ENCODE peak calls at places on chromosomes 7 and 10, in eight cellular contexts. One of them, this sample, is unnamed.

GRCh38 chr10:71512794-71513379 is 116.2 kb downstream of the CDH23 start:
- DNase-seq in foreskin fibroblast: no peak
- DNase-seq in brain microvascular endothelial cell: peak; percentile 6
- DNase-seq in heart left ventricle: no peak
- DNase-seq in GM06990: no peak
- DNase-seq in WERI-Rb-1: no peak
- DNase-seq in fibroblast of lung: peak; percentile 34
- DNase-seq in GM12865: no peak
- DNase-seq in this sample: peak; percentile 88

GRCh38 chr7:84088669-84089278 is 105.8 kb downstream of the SEMA3A start:
- DNase-seq in fibroblast of lung: peak; percentile 43
- DNase-seq in foreskin fibroblast: no peak
- DNase-seq in WERI-Rb-1: no peak
- DNase-seq in GM06990: no peak
- DNase-seq in heart left ventricle: no peak
- DNase-seq in GM12865: no peak
- DNase-seq in brain microvascular endothelial cell: no peak
- DNase-seq in this sample: no peak

GRCh38 chr10:22816298-22816653 is 101.9 kb upstream of the PIP4K2A start:
- DNase-seq in GM12865: peak; percentile 33
- DNase-seq in brain microvascular endothelial cell: peak; percentile 86
- DNase-seq in heart left ventricle: no peak
- DNase-seq in WERI-Rb-1: no peak
- DNase-seq in foreskin fibroblast: peak; percentile 93
- DNase-seq in fibroblast of lung: peak; percentile 95
- DNase-seq in GM06990: no peak
- DNase-seq in this sample: peak; percentile 64

GRCh38 chr7:117912421-117912820 is 39.2 kb upstream of the CTTNBP2 start:
- DNase-seq in foreskin fibroblast: no peak
- DNase-seq in heart left ventricle: no peak
- DNase-seq in GM12865: no peak
- DNase-seq in GM06990: no peak
- DNase-seq in fibroblast of lung: no peak
- DNase-seq in WERI-Rb-1: no peak
- DNase-seq in brain microvascular endothelial cell: no peak
- DNase-seq in this sample: no peak

GRCh38 chr10:78343266-78343665 is 309.6 kb downstream of the RPS24 start:
- DNase-seq in brain microvascular endothelial cell: no peak
- DNase-seq in fibroblast of lung: no peak
- DNase-seq in GM12865: no peak
- DNase-seq in WERI-Rb-1: peak; percentile 71
- DNase-seq in heart left ventricle: no peak
- DNase-seq in foreskin fibroblast: no peak
- DNase-seq in GM06990: no peak
- DNase-seq in this sample: no peak

GRCh38 chr10:125795111-125795510 is 19.5 kb upstream of the MMP21 start:
- DNase-seq in heart left ventricle: peak; percentile 77
- DNase-seq in GM06990: no peak
- DNase-seq in GM12865: no peak
- DNase-seq in fibroblast of lung: no peak
- DNase-seq in WERI-Rb-1: no peak
- DNase-seq in brain microvascular endothelial cell: no peak
- DNase-seq in foreskin fibroblast: no peak
- DNase-seq in this sample: no peak

GRCh38 chr10:69451209-69451783 is at the start of gene TSPAN15:
- DNase-seq in GM06990: peak; percentile 83
- DNase-seq in heart left ventricle: peak; percentile 94
- DNase-seq in foreskin fibroblast: peak; percentile 74
- DNase-seq in fibroblast of lung: peak; percentile 72
- DNase-seq in brain microvascular endothelial cell: peak; percentile 70
- DNase-seq in WERI-Rb-1: peak; percentile 94
- DNase-seq in GM12865: peak; percentile 90
- DNase-seq in this sample: peak; percentile 97

GRCh38 chr7:106284516-106285050 is at the start of gene NAMPT:
- DNase-seq in GM12865: peak; percentile 54
- DNase-seq in WERI-Rb-1: peak; percentile 66
- DNase-seq in heart left ventricle: peak; percentile 53
- DNase-seq in GM06990: no peak
- DNase-seq in fibroblast of lung: peak; percentile 17
- DNase-seq in brain microvascular endothelial cell: no peak
- DNase-seq in foreskin fibroblast: peak; percentile 59
- DNase-seq in this sample: no peak

GRCh38 chr7:129698516-129699418 is 87.2 kb downstream of the NRF1 start:
- DNase-seq in GM06990: no peak
- DNase-seq in WERI-Rb-1: no peak
- DNase-seq in foreskin fibroblast: no peak
- DNase-seq in fibroblast of lung: no peak
- DNase-seq in heart left ventricle: no peak
- DNase-seq in brain microvascular endothelial cell: no peak
- DNase-seq in GM12865: no peak
- DNase-seq in this sample: no peak

GRCh38 chr7:6385110-6385792 is 62.5 kb downstream of the DAGLB start:
- DNase-seq in heart left ventricle: no peak
- DNase-seq in GM12865: no peak
- DNase-seq in foreskin fibroblast: peak; percentile 89
- DNase-seq in fibroblast of lung: peak; percentile 97
- DNase-seq in WERI-Rb-1: no peak
- DNase-seq in brain microvascular endothelial cell: peak; percentile 72
- DNase-seq in GM06990: no peak
- DNase-seq in this sample: peak; percentile 71

GRCh38 chr10:63105811-63106755 is 27.0 kb upstream of the NRBF2 start:
- DNase-seq in GM12865: no peak
- DNase-seq in foreskin fibroblast: peak; percentile 60
- DNase-seq in brain microvascular endothelial cell: peak; percentile 79
- DNase-seq in WERI-Rb-1: no peak
- DNase-seq in heart left ventricle: peak; percentile 54
- DNase-seq in fibroblast of lung: peak; percentile 88
- DNase-seq in GM06990: no peak
- DNase-seq in this sample: no peak

GRCh38 chr10:126252884-126253612 is 135.2 kb downstream of the ADAM12 start:
- DNase-seq in GM12865: no peak
- DNase-seq in heart left ventricle: no peak
- DNase-seq in fibroblast of lung: peak; percentile 100
- DNase-seq in brain microvascular endothelial cell: peak; percentile 97
- DNase-seq in WERI-Rb-1: peak; percentile 48
- DNase-seq in foreskin fibroblast: peak; percentile 98
- DNase-seq in GM06990: no peak
- DNase-seq in this sample: peak; percentile 42

GRCh38 chr10:44261296-44261695 is 123.6 kb downstream of the CXCL12 start:
- DNase-seq in GM12865: no peak
- DNase-seq in foreskin fibroblast: peak; percentile 11
- DNase-seq in heart left ventricle: peak; percentile 79
- DNase-seq in brain microvascular endothelial cell: no peak
- DNase-seq in WERI-Rb-1: no peak
- DNase-seq in fibroblast of lung: no peak
- DNase-seq in GM06990: no peak
- DNase-seq in this sample: no peak

GRCh38 chr7:84013616-84014240 is 180.9 kb downstream of the SEMA3A start:
- DNase-seq in brain microvascular endothelial cell: no peak
- DNase-seq in heart left ventricle: no peak
- DNase-seq in WERI-Rb-1: no peak
- DNase-seq in GM06990: no peak
- DNase-seq in fibroblast of lung: no peak
- DNase-seq in foreskin fibroblast: no peak
- DNase-seq in GM12865: peak; percentile 4
- DNase-seq in this sample: peak; percentile 59

GRCh38 chr7:143041346-143041745 is 10.8 kb upstream of the OR6V1 start:
- DNase-seq in heart left ventricle: no peak
- DNase-seq in brain microvascular endothelial cell: no peak
- DNase-seq in WERI-Rb-1: no peak
- DNase-seq in GM06990: no peak
- DNase-seq in GM12865: no peak
- DNase-seq in foreskin fibroblast: no peak
- DNase-seq in fibroblast of lung: no peak
- DNase-seq in this sample: no peak

GRCh38 chr10:117710181-117710798 is 167.7 kb downstream of the EMX2 start:
- DNase-seq in GM06990: no peak
- DNase-seq in heart left ventricle: no peak
- DNase-seq in fibroblast of lung: no peak
- DNase-seq in foreskin fibroblast: no peak
- DNase-seq in GM12865: no peak
- DNase-seq in WERI-Rb-1: peak; percentile 16
- DNase-seq in brain microvascular endothelial cell: no peak
- DNase-seq in this sample: no peak
- TF ChIP-seq CTCF in GM06990: peak; percentile 38
- TF ChIP-seq CTCF in heart left ventricle: no peak
- TF ChIP-seq CTCF in fibroblast of lung: no peak
- TF ChIP-seq CTCF in foreskin fibroblast: no peak
- TF ChIP-seq CTCF in GM12865: no peak
- TF ChIP-seq CTCF in WERI-Rb-1: peak; percentile 59
- TF ChIP-seq CTCF in brain microvascular endothelial cell: no peak
- TF ChIP-seq CTCF in this sample: no peak

GRCh38 chr7:29808075-29808786 is 1.9 kb downstream of the WIPF3 start:
- DNase-seq in foreskin fibroblast: no peak
- DNase-seq in WERI-Rb-1: no peak
- DNase-seq in GM06990: no peak
- DNase-seq in GM12865: no peak
- DNase-seq in brain microvascular endothelial cell: no peak
- DNase-seq in heart left ventricle: no peak
- DNase-seq in fibroblast of lung: peak; percentile 13
- DNase-seq in this sample: peak; percentile 9

GRCh38 chr7:29807179-29807841 is 1.0 kb downstream of the WIPF3 start:
- DNase-seq in GM06990: no peak
- DNase-seq in foreskin fibroblast: peak; percentile 18
- DNase-seq in WERI-Rb-1: no peak
- DNase-seq in brain microvascular endothelial cell: no peak
- DNase-seq in heart left ventricle: peak; percentile 53
- DNase-seq in GM12865: no peak
- DNase-seq in fibroblast of lung: no peak
- DNase-seq in this sample: peak; percentile 24

GRCh38 chr7:29806131-29806792 is at the start of gene WIPF3:
- DNase-seq in WERI-Rb-1: peak; percentile 37
- DNase-seq in brain microvascular endothelial cell: no peak
- DNase-seq in foreskin fibroblast: peak; percentile 43
- DNase-seq in fibroblast of lung: peak; percentile 16
- DNase-seq in GM06990: no peak
- DNase-seq in heart left ventricle: peak; percentile 59
- DNase-seq in GM12865: no peak
- DNase-seq in this sample: no peak

GRCh38 chr7:29805031-29805430 is 1.3 kb upstream of the WIPF3 start:
- DNase-seq in GM12865: no peak
- DNase-seq in heart left ventricle: no peak
- DNase-seq in GM06990: no peak
- DNase-seq in foreskin fibroblast: no peak
- DNase-seq in fibroblast of lung: no peak
- DNase-seq in brain microvascular endothelial cell: no peak
- DNase-seq in WERI-Rb-1: no peak
- DNase-seq in this sample: no peak

GRCh38 chr7:29806793-29807178 is 478 bp downstream of the WIPF3 start:
- DNase-seq in GM12865: no peak
- DNase-seq in WERI-Rb-1: no peak
- DNase-seq in GM06990: no peak
- DNase-seq in brain microvascular endothelial cell: no peak
- DNase-seq in foreskin fibroblast: no peak
- DNase-seq in heart left ventricle: peak; percentile 33
- DNase-seq in fibroblast of lung: no peak
- DNase-seq in this sample: no peak
- H3K4me3 ChIP-seq in GM12865: no peak overlapping the region
- H3K4me3 ChIP-seq in WERI-Rb-1: peak overlapping the region; percentile 45
- H3K4me3 ChIP-seq in GM06990: no peak overlapping the region
- H3K4me3 ChIP-seq in brain microvascular endothelial cell: peak overlapping the region; percentile 17
- H3K4me3 ChIP-seq in foreskin fibroblast: no peak overlapping the region
- H3K4me3 ChIP-seq in heart left ventricle: peak overlapping the region; percentile 81
- H3K4me3 ChIP-seq in fibroblast of lung: no peak overlapping the region
- H3K4me3 ChIP-seq in this sample: no peak overlapping the region

DNA sequence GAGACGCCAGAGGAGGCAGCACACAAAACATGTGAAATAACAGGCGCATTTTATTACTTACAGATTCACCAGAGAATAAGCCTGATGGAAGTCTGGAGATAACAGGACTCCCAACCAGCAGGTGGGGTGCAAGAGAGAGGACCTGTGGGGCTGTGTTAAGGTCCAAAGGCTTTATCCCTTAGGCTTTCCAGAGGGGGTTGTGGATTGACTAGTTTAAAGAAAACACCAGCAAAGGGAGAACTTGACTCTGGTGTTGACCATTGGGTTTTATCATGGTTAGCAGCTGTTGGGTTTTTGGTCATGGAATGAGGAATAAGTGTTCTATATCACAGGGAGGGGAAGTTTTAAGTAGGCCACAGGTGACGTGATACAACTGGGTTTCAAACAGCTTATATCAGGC is 1.6 kb upstream of the CRPPA start:
- DNase-seq in foreskin fibroblast: no peak
- DNase-seq in GM06990: no peak
- DNase-seq in heart left ventricle: no peak
- DNase-seq in WERI-Rb-1: no peak
- DNase-seq in GM12865: no peak
- DNase-seq in brain microvascular endothelial cell: no peak
- DNase-seq in fibroblast of lung: no peak
- DNase-seq in this sample: no peak
- TF ChIP-seq CTCF in foreskin fibroblast: no peak
- TF ChIP-seq CTCF in GM06990: no peak
- TF ChIP-seq CTCF in heart left ventricle: no peak
- TF ChIP-seq CTCF in WERI-Rb-1: peak; percentile 10
- TF ChIP-seq CTCF in GM12865: no peak
- TF ChIP-seq CTCF in brain microvascular endothelial cell: peak; percentile 24
- TF ChIP-seq CTCF in fibroblast of lung: no peak
- TF ChIP-seq CTCF in this sample: no peak

GRCh38 chr7:823639-824038 is 8.6 kb upstream of the SUN1 start:
- DNase-seq in fibroblast of lung: no peak
- DNase-seq in heart left ventricle: peak; percentile 28
- DNase-seq in GM12865: no peak
- DNase-seq in GM06990: no peak
- DNase-seq in foreskin fibroblast: no peak
- DNase-seq in WERI-Rb-1: no peak
- DNase-seq in brain microvascular endothelial cell: no peak
- DNase-seq in this sample: no peak

GRCh38 chr7:825386-825785 is 6.9 kb upstream of the SUN1 start:
- DNase-seq in WERI-Rb-1: no peak
- DNase-seq in foreskin fibroblast: peak; percentile 63
- DNase-seq in GM06990: no peak
- DNase-seq in GM12865: no peak
- DNase-seq in heart left ventricle: no peak
- DNase-seq in brain microvascular endothelial cell: no peak
- DNase-seq in fibroblast of lung: peak; percentile 61
- DNase-seq in this sample: no peak

GRCh38 chr7:826230-826905 is 5.9 kb upstream of the SUN1 start:
- DNase-seq in heart left ventricle: peak; percentile 30
- DNase-seq in GM12865: no peak
- DNase-seq in fibroblast of lung: no peak
- DNase-seq in foreskin fibroblast: peak; percentile 55
- DNase-seq in GM06990: no peak
- DNase-seq in brain microvascular endothelial cell: no peak
- DNase-seq in WERI-Rb-1: peak; percentile 57
- DNase-seq in this sample: no peak

GRCh38 chr7:824106-824505 is 8.2 kb upstream of the SUN1 start:
- DNase-seq in WERI-Rb-1: no peak
- DNase-seq in foreskin fibroblast: peak; percentile 36
- DNase-seq in heart left ventricle: peak; percentile 25
- DNase-seq in fibroblast of lung: no peak
- DNase-seq in GM12865: no peak
- DNase-seq in GM06990: no peak
- DNase-seq in brain microvascular endothelial cell: no peak
- DNase-seq in this sample: no peak

GRCh38 chr7:824664-825063 is 7.6 kb upstream of the SUN1 start:
- DNase-seq in foreskin fibroblast: no peak
- DNase-seq in fibroblast of lung: no peak
- DNase-seq in heart left ventricle: peak; percentile 37
- DNase-seq in GM12865: no peak
- DNase-seq in GM06990: no peak
- DNase-seq in WERI-Rb-1: no peak
- DNase-seq in brain microvascular endothelial cell: no peak
- DNase-seq in this sample: no peak
- H3K4me3 ChIP-seq in foreskin fibroblast: no peak overlapping the region
- H3K4me3 ChIP-seq in fibroblast of lung: no peak overlapping the region
- H3K4me3 ChIP-seq in heart left ventricle: peak overlapping the region; percentile 24
- H3K4me3 ChIP-seq in GM12865: no peak overlapping the region
- H3K4me3 ChIP-seq in GM06990: no peak overlapping the region
- H3K4me3 ChIP-seq in WERI-Rb-1: no peak overlapping the region
- H3K4me3 ChIP-seq in brain microvascular endothelial cell: no peak overlapping the region
- H3K4me3 ChIP-seq in this sample: no peak overlapping the region

This sample was measured in PC-9.